ENCODE peak calls at places on chromosome 22, in five cellular contexts. K is RPMI7951, C is body of pancreas, B is dorsolateral prefrontal cortex, I is NCI-H1092 treated with DMSO at 0.1 percent for 48 hours. R is an unnamed sample.

GRCh38 chr22:38751422-38752346 is 4.1 kb downstream of the SUN2 start:
- DNase-seq in K (no peak), C (no peak), B (peak), I (no peak), R (no peak)

GRCh38 chr22:45631839-45632238 is 39.8 kb upstream of the ATXN10 start:
- DNase-seq in K (no peak), C (no peak), B (no peak), I (no peak), R (no peak)

GRCh38 chr22:22554324-22555284 is 4.5 kb downstream of the PRAME start:
- DNase-seq in K (no peak), C (no peak), B (no peak), I (no peak), R (no peak)

GRCh38 chr22:21450320-21450831 is 16.8 kb upstream of the TMEM191C start:
- DNase-seq in K (no peak), C (no peak), B (peak), I (no peak), R (no peak)

GRCh38 chr22:36921309-36922096 is 8.1 kb downstream of the CSF2RB start:
- DNase-seq in K (no peak), C (no peak), B (no peak), I (no peak), R (no peak)

GRCh38 chr22:22154068-22154467 is 90.5 kb upstream of the VPREB1 start:
- DNase-seq in K (no peak), C (no peak), B (no peak), I (no peak), R (no peak)

GRCh38 chr22:21568207-21569075 is 927 bp downstream of the UBE2L3 start:
- DNase-seq in K (peak), C (peak), B (no peak), I (no peak), R (no peak)

GRCh38 chr22:21582801-21583740 is 15.6 kb downstream of the UBE2L3 start:
- DNase-seq in K (no peak), C (no peak), B (no peak), I (no peak), R (no peak)

GRCh38 chr22:40257979-40258378 is 80.3 kb downstream of the TNRC6B start:
- DNase-seq in K (no peak), C (no peak), B (no peak), I (no peak), R (no peak)

GRCh38 chr22:41482319-41482935 is 13.5 kb downstream of the ACO2 start:
- DNase-seq in K (peak), C (no peak), B (no peak), I (no peak), R (no peak)

GRCh38 chr22:21738966-21739365 is 3.4 kb upstream of the YPEL1 start:
- DNase-seq in K (no peak), C (no peak), B (no peak), I (no peak), R (no peak)

GRCh38 chr22:27714076-27714475 is 87.5 kb downstream of the MN1 start:
- DNase-seq in K (peak), C (no peak), B (no peak), I (no peak), R (no peak)

GRCh38 chr22:50317178-50317577 is 9.6 kb downstream of the DENND6B start:
- DNase-seq in K (no peak), C (no peak), B (no peak), I (no peak), R (no peak)

GRCh38 chr22:40196628-40197027 is 18.9 kb downstream of the TNRC6B start:
- DNase-seq in K (peak), C (no peak), B (no peak), I (no peak), R (no peak)

GRCh38 chr22:37485006-37485713 is 1.0 kb downstream of the MFNG start:
- DNase-seq in K (no peak), C (no peak), B (no peak), I (no peak), R (no peak)

GRCh38 chr22:38207898-38208432 is 6.2 kb downstream of the MAFF start:
- DNase-seq in K (no peak), C (no peak), B (no peak), I (no peak), R (no peak)

GRCh38 chr22:48240935-48241230 is 1478.4 kb downstream of the TBC1D22A start:
- DNase-seq in K (no peak), C (no peak), B (no peak), I (no peak), R (no peak)

GRCh38 chr22:48629631-48630443 is 1197.8 kb downstream of the BRD1 start:
- DNase-seq in K (no peak), C (no peak), B (peak), I (no peak), R (no peak)